ENCODE peak calls at places on chromosomes 2 and 18, in nine cellular contexts. W is HCT116, N is A549, C is K562, S is GM12878, V is SK-N-SH, H is endothelial cell of umbilical vein, K is HepG2, T is H1. J is an unnamed sample.

GRCh38 chr18:55699233-55699765 is 111.3 kb upstream of the TCF4 start:
- DNase-seq in W (no peak), N (no peak), C (peak), S (no peak), V (no peak), H (no peak), K (no peak), T (no peak), J (no peak)

GRCh38 chr2:202429164-202429980 is 53.2 kb downstream of the BMPR2 start:
- DNase-seq in W (no peak), N (no peak), C (no peak), S (no peak), V (no peak), H (peak), K (no peak), T (no peak), J (no peak)

GRCh38 chr18:10170375-10170774 is 256.6 kb downstream of the VAPA start:
- DNase-seq in W (no peak), N (no peak), C (no peak), S (no peak), V (no peak), H (peak), K (no peak), T (no peak), J (no peak)

GRCh38 chr2:52613064-52613463 is 1154.5 kb upstream of the CHAC2 start:
- DNase-seq in W (no peak), N (no peak), C (no peak), S (no peak), V (no peak), H (no peak), K (no peak), T (no peak), J (no peak)

GRCh38 chr2:9291331-9291730 is 84.7 kb downstream of the ASAP2 start:
- DNase-seq in W (no peak), N (no peak), C (no peak), S (no peak), V (no peak), H (no peak), K (no peak), T (no peak), J (no peak)

GRCh38 chr18:22309191-22309590 is 108.5 kb downstream of the CTAGE1 start:
- DNase-seq in W (no peak), N (no peak), C (no peak), S (no peak), V (no peak), H (no peak), K (no peak), T (no peak), J (no peak)

GRCh38 chr18:45978084-45978483 is 11.0 kb upstream of the EPG5 start:
- DNase-seq in W (no peak), N (no peak), C (no peak), S (no peak), V (no peak), H (no peak), K (no peak), T (no peak), J (peak)

GRCh38 chr18:79943608-79944125 is 7.8 kb downstream of the SLC66A2 start:
- DNase-seq in W (no peak), N (no peak), C (no peak), S (no peak), V (no peak), H (no peak), K (no peak), T (no peak), J (no peak)

GRCh38 chr2:234495801-234496441 is 960 bp downstream of the ARL4C start:
- DNase-seq in W (no peak), N (no peak), C (no peak), S (no peak), V (peak), H (peak), K (no peak), T (peak), J (no peak)

GRCh38 chr2:196849895-196850294 is 40.7 kb upstream of the C2orf66 start:
- DNase-seq in W (no peak), N (peak), C (peak), S (no peak), V (peak), H (peak), K (peak), T (no peak), J (peak)

GRCh38 chr2:113212245-113213060 is 38.7 kb downstream of the PSD4 start:
- DNase-seq in W (no peak), N (no peak), C (no peak), S (no peak), V (peak), H (no peak), K (peak), T (no peak), J (no peak)

GRCh38 chr2:180520206-180520605 is 460.2 kb upstream of the UBE2E3 start:
- DNase-seq in W (peak), N (no peak), C (no peak), S (no peak), V (no peak), H (peak), K (no peak), T (no peak), J (no peak)

GRCh38 chr2:152598975-152599724 is 118.1 kb downstream of the PRPF40A start:
- DNase-seq in W (peak), N (peak), C (no peak), S (no peak), V (no peak), H (no peak), K (no peak), T (no peak), J (peak)

GRCh38 chr2:198100323-198100722 is 295.9 kb downstream of the PLCL1 start:
- DNase-seq in W (no peak), N (no peak), C (no peak), S (no peak), V (no peak), H (no peak), K (no peak), T (no peak), J (peak)

GRCh38 chr2:126720031-126720368 is 64.0 kb downstream of the GYPC start:
- DNase-seq in W (no peak), N (no peak), C (no peak), S (no peak), V (no peak), H (no peak), K (no peak), T (no peak), J (no peak)

GRCh38 chr2:101710036-101710689 is 12.7 kb downstream of the MAP4K4 start:
- DNase-seq in W (no peak), N (no peak), C (no peak), S (no peak), V (no peak), H (peak), K (no peak), T (no peak), J (no peak)

GRCh38 chr2:221254281-221254680 is 317.8 kb downstream of the EPHA4 start:
- DNase-seq in W (no peak), N (no peak), C (no peak), S (no peak), V (no peak), H (no peak), K (no peak), T (no peak), J (no peak)

GRCh38 chr2:184210329-184210728 is 388.0 kb upstream of the ZNF804A start:
- DNase-seq in W (no peak), N (no peak), C (no peak), S (no peak), V (no peak), H (no peak), K (no peak), T (no peak), J (no peak)

GRCh38 chr2:186848873-186849578 is at the start of gene ZSWIM2:
- DNase-seq in W (no peak), N (no peak), C (peak), S (no peak), V (peak), H (peak), K (peak), T (peak), J (no peak)

GRCh38 chr2:178005756-178006155 is 66.8 kb downstream of the PDE11A start:
- DNase-seq in W (no peak), N (no peak), C (no peak), S (no peak), V (no peak), H (no peak), K (no peak), T (no peak), J (no peak)

GRCh38 chr2:142865924-142866323 is 11.5 kb upstream of the KYNU start:
- DNase-seq in W (no peak), N (no peak), C (no peak), S (no peak), V (no peak), H (peak), K (no peak), T (no peak), J (peak)
- H3K4me3 ChIP-seq in W (no peak), N (no peak), C (no peak), S (peak), V (no peak), H (no peak), K (no peak), T (no peak), J (peak)

DNA sequence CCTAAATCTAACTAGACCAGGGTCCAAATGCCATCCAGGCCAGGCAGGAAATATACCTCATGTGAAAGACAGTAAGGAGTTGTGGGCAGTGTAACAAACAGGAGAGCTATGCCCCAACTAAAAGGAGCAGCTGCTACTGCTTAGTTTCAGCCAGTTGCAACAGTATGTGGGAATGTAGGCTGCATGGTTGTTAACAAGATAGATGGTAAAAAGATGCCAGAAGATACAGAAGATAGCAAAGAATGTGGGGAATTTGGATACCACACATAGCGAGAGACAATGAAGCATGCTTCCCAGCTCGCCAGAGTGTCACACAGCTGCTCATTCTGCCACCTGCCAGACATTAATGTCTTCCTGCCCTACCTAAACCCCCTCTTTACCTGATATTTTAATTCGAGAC is 39.4 kb upstream of the CYBRD1 start:
- DNase-seq in W (no peak), N (no peak), C (no peak), S (no peak), V (no peak), H (no peak), K (no peak), T (no peak), J (no peak)
- TF ChIP-seq MAX in W (no peak), N (no peak), C (no peak), S (no peak), V (no peak), H (no peak), K (no peak), T (peak), J (no peak)

DNA sequence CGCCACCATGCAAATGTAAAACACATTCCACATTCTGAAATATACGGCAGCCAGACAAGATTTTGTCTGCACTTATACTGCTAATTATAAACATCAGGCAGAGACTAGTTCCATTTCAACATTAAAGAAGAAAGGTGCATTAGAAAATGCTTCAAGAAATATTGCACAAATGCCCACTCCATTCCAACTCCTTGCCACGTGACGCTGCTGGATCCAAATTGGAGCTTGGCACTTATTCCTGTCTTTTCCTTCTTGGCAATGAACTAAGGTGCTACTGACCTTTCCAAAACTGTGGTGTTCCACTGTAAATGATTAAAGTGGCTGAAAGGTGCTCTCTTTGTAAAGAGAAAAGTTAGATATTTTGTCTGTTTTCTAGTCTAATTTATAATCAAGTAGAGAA is 6.2 kb downstream of the COL6A3 start:
- DNase-seq in W (no peak), N (no peak), C (no peak), S (no peak), V (no peak), H (no peak), K (no peak), T (no peak), J (no peak)
- H3K4me3 ChIP-seq in W (no peak), N (no peak), C (no peak), S (no peak), V (no peak), H (no peak), K (no peak), T (no peak), J (no peak)

GRCh38 chr2:100646039-100646438 is 83.2 kb downstream of the PDCL3 start:
- DNase-seq in W (no peak), N (no peak), C (no peak), S (no peak), V (no peak), H (no peak), K (no peak), T (no peak), J (no peak)
- TF ChIP-seq MAX in W (no peak), N (no peak), C (no peak), S (no peak), V (no peak), H (no peak), K (no peak), T (no peak), J (no peak)

GRCh38 chr2:240999001-240999791 is 778 bp downstream of the SNED1 start:
- DNase-seq in W (no peak), N (no peak), C (no peak), S (no peak), V (peak), H (no peak), K (no peak), T (peak), J (no peak)
- H3K4me3 ChIP-seq in W (peak), N (peak), C (no peak), S (no peak), V (no peak), H (peak), K (peak), T (peak), J (no peak)

J was measured in NB4.